ENCODE peak calls at places on chromosomes 13 and 19, in four cellular contexts. G, T, P and V are unnamed samples.

GRCh38 chr13:98050041-98050466 is 92.8 kb upstream of the FARP1 start:
- DNase-seq in P (no peak), T (peak), G (no peak), V (no peak)

GRCh38 chr13:44011036-44011435 is 131.3 kb downstream of the LACC1 start:
- DNase-seq in G (no peak), T (no peak), P (no peak), V (no peak)

GRCh38 chr13:27026396-27026795 is 145.2 kb downstream of the USP12 start:
- DNase-seq in P (no peak), G (no peak), T (no peak), V (no peak)

GRCh38 chr13:93172109-93172508 is 54.5 kb upstream of the GPC6 start:
- DNase-seq in P (no peak), G (no peak), T (no peak), V (no peak)

GRCh38 chr13:24706886-24707585 is 26.8 kb downstream of the ATP12A start:
- DNase-seq in P (no peak), T (no peak), G (no peak), V (no peak)

GRCh38 chr13:33550885-33551284 is 265.3 kb upstream of the STARD13 start:
- DNase-seq in T (no peak), P (no peak), G (no peak), V (no peak)

GRCh38 chr19:55467236-55468053 is 2.9 kb upstream of the C19orf85 start:
- DNase-seq in G (no peak), P (peak), T (peak), V (peak)

GRCh38 chr19:55209430-55210119 is at the start of gene PTPRH:
- DNase-seq in T (no peak), P (no peak), G (no peak), V (no peak)

GRCh38 chr13:33262069-33262487 is 23.5 kb downstream of the STARD13 start:
- DNase-seq in G (peak), T (no peak), P (no peak), V (no peak)

GRCh38 chr19:10884273-10884672 is 12.9 kb downstream of the CARM1 start:
- DNase-seq in G (peak), P (no peak), T (no peak), V (no peak)

GRCh38 chr19:48543121-48543710 is 8.8 kb upstream of the SULT2B1 start:
- DNase-seq in T (no peak), P (no peak), G (peak), V (peak)

GRCh38 chr19:43743059-43743458 is 11.7 kb downstream of the SMG9 start:
- DNase-seq in P (no peak), G (no peak), T (no peak), V (no peak)

GRCh38 chr19:6947745-6948144 is 60.4 kb downstream of the ADGRE1 start:
- DNase-seq in T (no peak), P (no peak), G (peak), V (no peak)

GRCh38 chr13:66574606-66575005 is 655.5 kb downstream of the PCDH9 start:
- DNase-seq in P (no peak), G (no peak), T (no peak), V (no peak)

GRCh38 chr19:5225486-5226345 is 114.9 kb downstream of the PTPRS start:
- DNase-seq in P (peak), G (no peak), T (peak), V (no peak)

GRCh38 chr13:85798999-85799646 is at the start of gene SLITRK6:
- DNase-seq in P (no peak), T (peak), G (peak), V (peak)

GRCh38 chr13:80226645-80227044 is 114.3 kb downstream of the SPRY2 start:
- DNase-seq in T (no peak), P (no peak), G (no peak), V (no peak)

DNA sequence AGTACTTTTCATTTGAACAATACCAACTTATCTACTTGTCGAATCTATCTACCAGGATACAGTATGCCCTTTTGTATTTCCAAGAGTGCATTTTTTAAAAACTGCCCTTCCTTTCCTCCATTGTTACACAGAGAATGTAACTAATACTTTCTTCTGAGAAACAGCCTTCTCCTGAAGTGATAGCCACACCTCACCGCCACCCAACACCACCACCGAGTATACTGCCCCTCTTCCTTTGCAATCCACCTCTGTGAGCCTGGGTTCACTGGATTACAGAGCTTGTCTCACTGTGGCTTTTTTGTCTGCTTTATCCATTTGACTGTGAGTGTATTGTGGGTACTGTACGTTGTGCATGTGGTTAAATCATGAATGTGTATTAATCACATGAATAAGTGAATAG is 305.4 kb downstream of the KLF12 start:
- DNase-seq in T (no peak), G (no peak), P (no peak), V (no peak)
- TF ChIP-seq JUND in T (no peak), G (no peak), P (no peak), V (no peak)

DNA sequence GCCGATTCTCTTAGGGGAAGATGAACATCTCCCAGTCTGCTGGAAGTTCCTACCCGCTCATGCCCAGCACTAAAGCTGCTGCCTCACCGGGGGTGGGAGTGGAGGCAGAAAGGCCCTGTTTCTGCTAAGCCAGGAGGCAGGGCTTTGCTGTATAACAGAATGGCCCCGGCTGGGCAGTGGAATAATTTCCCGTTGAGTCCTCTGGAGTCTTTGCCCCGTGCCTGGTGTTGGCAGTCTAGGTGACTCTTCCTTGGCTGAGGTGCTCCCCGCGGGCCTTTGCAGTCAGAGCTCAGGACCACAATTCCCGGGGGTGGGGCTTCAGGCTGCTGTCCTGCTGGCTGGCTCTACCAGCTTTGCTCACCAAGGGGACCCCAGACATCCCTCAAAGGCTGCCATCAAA is 209.7 kb downstream of the TEX29 start:
- DNase-seq in G (no peak), P (no peak), T (no peak), V (no peak)
- TF ChIP-seq JUND in G (no peak), P (no peak), T (no peak), V (no peak)

DNA sequence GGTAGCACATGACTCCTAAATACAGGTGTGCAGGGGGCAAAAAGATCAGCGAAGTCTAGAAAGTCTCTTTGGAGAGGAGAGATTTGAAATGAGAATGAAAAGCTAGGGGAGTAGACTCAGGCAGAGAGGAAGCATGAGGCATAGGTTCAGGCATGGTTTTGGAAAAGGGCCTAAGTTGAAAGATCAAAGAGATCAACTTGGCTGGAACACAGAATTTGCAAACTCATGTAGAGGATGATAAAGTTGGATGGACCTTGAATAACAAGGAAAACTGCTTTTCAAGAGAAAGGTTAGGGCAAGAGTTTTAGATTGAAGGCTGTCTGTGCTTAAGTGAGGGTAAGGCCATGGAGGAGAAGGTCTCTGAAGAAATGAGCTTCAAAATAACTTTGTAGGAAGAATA is 47.4 kb upstream of the UBAC2 start:
- DNase-seq in T (no peak), P (no peak), G (no peak), V (no peak)
- TF ChIP-seq JUND in T (no peak), P (no peak), G (no peak), V (no peak)

GRCh38 chr19:42201489-42202289 is 15.8 kb downstream of the DEDD2 start:
- DNase-seq in G (no peak), T (no peak), P (no peak), V (no peak)
- TF ChIP-seq JUND in G (no peak), T (no peak), P (no peak), V (no peak)